ENCODE peak calls at places on chromosomes 12 and 14, in four cellular contexts. C is CD8-positive, alpha-beta T cell; Y is SK-N-SH; T is astrocyte. V is an unnamed sample.

GRCh38 chr14:65867333-65867732 is 454.8 kb downstream of the FUT8 start:
- DNase-seq in T (no peak), Y (no peak), C (no peak), V (no peak)

GRCh38 chr12:80553316-80553715 is 109.3 kb downstream of the PTPRQ start:
- DNase-seq in Y (no peak), T (peak; percentile 93), C (no peak), V (no peak)

GRCh38 chr12:78703820-78704525 is 160.6 kb upstream of the SYT1 start:
- DNase-seq in T (peak; percentile 95), C (no peak), Y (no peak), V (no peak)

GRCh38 chr12:47307680-47308399 is 228.1 kb upstream of the AMIGO2 start:
- DNase-seq in C (peak; percentile 61), Y (peak; percentile 19), T (peak; percentile 48), V (no peak)

GRCh38 chr12:48002773-48003218 is 1.5 kb downstream of the COL2A1 start:
- DNase-seq in C (no peak), Y (peak; percentile 77), T (peak; percentile 19), V (no peak)

GRCh38 chr12:1808036-1808797 is 12.1 kb upstream of the LRTM2 start:
- DNase-seq in Y (no peak), C (no peak), T (no peak), V (no peak)

GRCh38 chr12:77294016-77294415 is 228.6 kb upstream of the E2F7 start:
- DNase-seq in T (peak; percentile 50), Y (no peak), C (no peak), V (no peak)

GRCh38 chr14:59161571-59162175 is 26.8 kb upstream of the DAAM1 start:
- DNase-seq in C (no peak), T (peak; percentile 86), Y (no peak), V (no peak)

GRCh38 chr14:74425525-74426201 is 347 bp downstream of the SYNDIG1L start:
- DNase-seq in C (peak; percentile 51), T (no peak), Y (peak; percentile 83), V (no peak)

GRCh38 chr12:22728989-22729388 is 104.0 kb downstream of the ETNK1 start:
- DNase-seq in T (peak; percentile 2), C (no peak), Y (no peak), V (no peak)

GRCh38 chr14:76793324-76793723 is 19.4 kb downstream of the ANGEL1 start:
- DNase-seq in Y (no peak), T (no peak), C (no peak), V (no peak)

GRCh38 chr12:70070494-70071007 is 172.7 kb upstream of the CNOT2 start:
- DNase-seq in C (no peak), Y (peak; percentile 51), T (no peak), V (no peak)

DNA sequence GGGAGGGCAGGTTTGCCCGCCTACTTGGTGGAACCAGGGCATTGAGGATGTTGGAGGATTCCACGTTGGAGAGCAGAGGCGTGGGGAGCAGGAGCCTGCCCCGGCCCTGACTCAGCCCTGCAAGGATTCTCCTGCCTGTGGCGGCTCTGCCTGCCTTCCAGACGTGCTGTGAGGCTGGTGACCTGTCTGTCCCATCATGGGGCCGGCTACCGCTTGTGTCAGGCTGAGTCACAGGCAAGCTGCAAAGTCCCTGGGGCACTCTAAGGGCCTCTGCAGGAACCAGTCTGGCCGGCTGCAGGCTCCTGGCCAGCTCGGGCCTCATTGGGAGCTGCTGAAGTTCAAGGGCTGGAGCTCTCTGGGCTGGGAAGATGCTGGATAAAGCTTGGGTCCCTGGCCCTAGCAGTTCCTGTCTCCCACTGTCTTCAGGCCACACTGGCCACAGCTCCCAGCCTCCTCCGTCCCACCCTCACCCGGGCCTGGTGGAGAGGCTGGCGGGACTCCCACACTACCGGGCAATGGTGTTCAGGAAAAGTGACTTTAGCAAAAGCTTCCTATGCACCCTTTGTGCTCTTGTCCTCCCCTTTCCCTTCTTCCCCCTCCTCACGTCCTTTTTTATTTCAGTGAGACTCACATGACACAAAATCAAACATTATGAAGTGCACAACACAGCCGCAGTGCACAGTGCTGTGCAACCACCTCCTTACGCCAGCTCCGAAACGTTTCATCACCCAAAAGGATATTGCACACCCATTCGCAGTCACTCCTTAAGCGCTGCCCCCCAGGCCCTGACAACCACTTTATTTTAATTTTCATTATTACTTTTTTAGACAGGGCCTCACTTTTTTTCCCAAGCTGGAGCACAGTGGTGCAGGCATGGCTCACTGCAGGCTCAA is 22.0 kb upstream of the ULK1 start:
- DNase-seq in C (no peak), T (peak; percentile 60), Y (peak; percentile 42), V (no peak)
- H3K4me1 ChIP-seq in C (no peaks in the 10 kb centered on the region), T (peaks cover 17% of the 10 kb centered on the region), Y (peaks cover 7% of the 10 kb centered on the region), V (peaks cover 3% of the 10 kb centered on the region)

GRCh38 chr12:115208098-115208497 is 524.1 kb upstream of the TBX3 start:
- DNase-seq in T (no peak), Y (no peak), C (no peak), V (no peak)
- TF ChIP-seq CTCF in T (no peak), Y (no peak), C (no peak), V (no peak)

DNA sequence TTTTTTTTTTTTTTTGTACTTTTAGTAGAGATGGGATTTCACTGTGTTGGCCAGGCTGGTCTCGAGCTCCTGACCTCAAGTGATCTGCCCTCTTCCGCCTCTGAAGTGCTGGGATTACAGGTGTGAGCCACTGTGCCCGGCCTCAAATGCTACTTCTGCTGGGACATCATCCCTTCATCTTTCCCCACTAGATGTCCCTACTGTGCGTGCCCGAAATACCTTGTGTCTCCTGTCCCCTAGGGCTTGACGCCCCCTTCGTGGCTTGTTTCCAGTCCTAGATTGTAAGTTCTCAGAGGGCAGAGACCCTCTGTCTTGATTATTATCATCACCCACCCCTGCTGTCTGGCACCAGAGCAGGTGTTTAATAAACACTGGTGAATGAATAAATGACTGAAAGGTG is 14.9 kb downstream of the CCDC63 start:
- DNase-seq in C (no peak), T (no peak), Y (no peak), V (no peak)
- H3K4me1 ChIP-seq in C (no peaks in the 10 kb centered on the region), T (no peaks in the 10 kb centered on the region), Y (no peaks in the 10 kb centered on the region), V (no peaks in the 10 kb centered on the region)

GRCh38 chr12:51520576-51521325 is 70.3 kb upstream of the SCN8A start:
- DNase-seq in C (no peak), Y (no peak), T (no peak), V (no peak)

GRCh38 chr12:51519755-51520154 is 71.3 kb upstream of the SCN8A start:
- DNase-seq in C (no peak), Y (no peak), T (no peak), V (no peak)

GRCh38 chr12:51524386-51524901 is 66.6 kb upstream of the SCN8A start:
- DNase-seq in C (no peak), T (no peak), Y (peak; percentile 63), V (no peak)

GRCh38 chr12:51522696-51523095 is 68.3 kb upstream of the SCN8A start:
- DNase-seq in Y (peak; percentile 57), T (no peak), C (no peak), V (no peak)

GRCh38 chr12:51521554-51522276 is 69.3 kb upstream of the SCN8A start:
- DNase-seq in T (peak; percentile 18), Y (no peak), C (no peak), V (no peak)
- TF ChIP-seq CTCF in T (peak; percentile 26), Y (peak; percentile 36), C (no peak), V (no peak)

DNA sequence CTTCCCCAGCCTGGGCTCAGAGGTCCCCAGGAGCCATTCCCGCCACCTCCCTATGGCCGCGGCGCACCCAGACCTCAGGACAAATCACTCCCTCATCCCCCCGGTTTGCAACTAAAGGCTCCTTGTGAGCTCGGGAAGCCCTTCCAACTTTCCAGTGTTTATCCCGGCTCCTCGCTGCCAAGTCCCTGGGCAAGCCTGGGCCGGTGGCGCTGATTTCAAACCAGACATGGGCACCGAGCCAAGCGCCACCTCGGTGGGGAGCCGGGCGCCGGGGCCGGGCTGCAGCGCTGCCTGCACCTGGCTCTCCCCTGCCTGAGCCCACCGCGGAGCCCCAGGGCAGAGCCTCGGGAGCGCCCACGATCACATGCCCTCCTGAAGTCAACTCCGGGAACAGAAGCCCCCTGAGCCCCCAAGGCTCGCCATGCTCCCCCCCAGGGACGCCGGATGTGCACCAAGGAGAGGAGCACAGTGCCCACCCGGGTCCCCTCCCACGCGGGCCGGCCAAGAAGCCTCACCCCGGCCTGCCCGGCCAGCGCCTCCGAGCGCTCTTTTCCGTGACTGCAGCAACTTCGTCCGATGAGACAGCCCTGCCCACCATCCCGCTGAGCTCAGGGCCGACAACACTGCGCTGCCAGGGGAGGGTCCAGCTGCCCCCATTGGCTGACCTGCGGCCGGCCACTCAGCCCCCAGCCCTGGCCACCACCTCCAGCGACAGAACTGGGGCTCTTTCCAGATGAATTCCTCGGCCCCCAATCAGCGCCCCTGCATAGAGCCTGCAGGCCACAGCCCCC is 50.0 kb downstream of the NCOR2 start:
- DNase-seq in T (no peak), Y (peak; percentile 92), C (no peak), V (no peak)
- H3K4me1 ChIP-seq in T (peaks cover 80% of the 10 kb centered on the region), Y (peaks cover 76% of the 10 kb centered on the region), C (peaks cover 4% of the 10 kb centered on the region), V (peaks cover 100% of the 10 kb centered on the region)